ENCODE peak calls at places on chromosome 13, in nine cellular contexts. R is aorta; W is tibial artery; E is CD8-positive, alpha-beta T cell; Q is left ventricle myocardium inferior; P is uterus; V is kidney; J is psoas muscle; O is cardiac muscle cell. K is an unnamed sample. For H3K9me3, the result is how much of the 10 kb centered on the place peaks cover.

GRCh38 chr13:65387743-65388347 is 1842.3 kb downstream of the PCDH9 start:
- DNase-seq in R (peak), W (no peak), E (no peak), Q (no peak), P (no peak), V (no peak), J (no peak), O (no peak), K (no peak)

GRCh38 chr13:94658926-94659649 is 53.3 kb downstream of the SOX21 start:
- DNase-seq in R (no peak), W (no peak), E (no peak), Q (no peak), P (no peak), V (no peak), J (no peak), O (no peak), K (no peak)

GRCh38 chr13:31090921-31091624 is 70.6 kb downstream of the HSPH1 start:
- DNase-seq in R (no peak), W (no peak), E (no peak), Q (no peak), P (no peak), V (no peak), J (no peak), O (peak), K (no peak)

GRCh38 chr13:97125051-97125809 is 96.9 kb upstream of the MBNL2 start:
- DNase-seq in R (no peak), W (peak), E (no peak), Q (no peak), P (peak), V (no peak), J (peak), O (peak), K (no peak)

GRCh38 chr13:113785051-113786010 is 26.3 kb downstream of the TMEM255B start:
- DNase-seq in R (no peak), W (no peak), E (no peak), Q (no peak), P (no peak), V (no peak), J (no peak), O (peak), K (no peak)

GRCh38 chr13:110442946-110443632 is 118.4 kb downstream of the RAB20 start:
- DNase-seq in R (no peak), W (no peak), E (no peak), Q (no peak), P (no peak), V (no peak), J (no peak), O (peak), K (no peak)

GRCh38 chr13:51643882-51644281 is 59.6 kb downstream of the WDFY2 start:
- DNase-seq in R (no peak), W (no peak), E (no peak), Q (no peak), P (no peak), V (no peak), J (no peak), O (peak), K (no peak)

GRCh38 chr13:113297370-113297871 is 382 bp downstream of the LAMP1 start:
- DNase-seq in R (no peak), W (no peak), E (peak), Q (no peak), P (no peak), V (peak), J (no peak), O (no peak), K (peak)

GRCh38 chr13:65236841-65237418 is 1993.2 kb downstream of the PCDH9 start:
- DNase-seq in R (no peak), W (no peak), E (no peak), Q (no peak), P (no peak), V (no peak), J (no peak), O (no peak), K (no peak)

GRCh38 chr13:51724721-51725120 is 79.2 kb downstream of the DHRS12 start:
- DNase-seq in R (no peak), W (no peak), E (no peak), Q (no peak), P (no peak), V (no peak), J (no peak), O (no peak), K (no peak)

DNA sequence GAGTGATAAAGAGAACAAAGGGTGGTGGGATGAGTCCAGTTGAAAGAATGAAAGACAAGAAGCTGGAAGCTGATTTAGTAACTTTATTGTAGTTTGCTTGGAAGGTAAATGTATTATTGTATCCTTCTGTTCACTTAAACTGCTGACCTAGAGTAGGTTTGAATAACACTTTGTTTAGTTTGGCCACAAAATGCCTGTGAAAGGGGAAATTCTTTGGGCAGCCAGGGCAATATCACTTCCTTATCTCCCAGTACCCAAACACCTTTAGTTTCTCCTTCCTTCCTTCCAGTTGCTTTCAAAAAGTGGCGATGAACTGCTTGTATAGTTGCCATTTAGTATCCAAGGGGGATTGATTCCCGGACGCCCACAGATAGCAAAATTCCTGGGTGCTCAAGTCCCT is 120.1 kb downstream of the PAN3 start:
- DNase-seq in R (no peak), W (no peak), E (no peak), Q (no peak), P (no peak), V (no peak), J (no peak), O (no peak), K (no peak)
- H3K9me3 ChIP-seq in R (under half), W (under half), E (under half), Q (under half), P (under half), V (under half), J (under half), O (under half), K (under half)

DNA sequence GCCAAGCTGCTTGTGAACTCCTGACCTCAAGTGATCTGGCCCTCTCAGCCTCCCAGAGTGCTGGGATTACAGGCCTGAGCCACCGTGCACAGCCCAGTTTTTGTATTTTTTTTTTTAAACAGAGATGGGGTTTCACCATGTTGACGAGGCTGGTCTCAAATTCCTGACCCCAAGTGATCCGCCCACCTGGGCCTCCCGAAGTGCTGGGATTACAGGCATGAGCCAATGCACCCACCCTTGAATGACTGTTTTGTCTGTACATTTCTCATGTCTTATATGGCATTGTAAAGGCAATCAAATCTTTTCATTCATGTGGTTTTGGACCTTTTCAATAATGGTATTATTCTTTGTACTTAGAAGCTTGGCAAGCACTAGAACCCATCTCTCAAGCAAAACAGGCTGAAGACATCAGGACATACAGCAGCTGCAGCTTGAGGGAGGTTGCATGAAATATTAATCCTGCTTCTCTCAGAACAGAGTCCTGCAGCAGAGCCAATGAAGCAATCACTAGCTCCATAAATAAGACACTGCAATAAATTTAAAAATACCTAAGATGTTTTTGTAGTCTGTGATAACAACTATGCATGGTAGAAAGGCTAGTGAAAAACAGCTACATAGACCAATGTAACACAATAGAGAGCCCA is 209.9 kb downstream of the TUBA3C start:
- DNase-seq in R (no peak), W (no peak), E (no peak), Q (no peak), P (no peak), V (no peak), J (no peak), O (no peak), K (no peak)
- H3K9me3 ChIP-seq in R (under half), W (under half), E (under half), Q (under half), P (under half), V (under half), J (under half), O (under half), K (under half)

DNA sequence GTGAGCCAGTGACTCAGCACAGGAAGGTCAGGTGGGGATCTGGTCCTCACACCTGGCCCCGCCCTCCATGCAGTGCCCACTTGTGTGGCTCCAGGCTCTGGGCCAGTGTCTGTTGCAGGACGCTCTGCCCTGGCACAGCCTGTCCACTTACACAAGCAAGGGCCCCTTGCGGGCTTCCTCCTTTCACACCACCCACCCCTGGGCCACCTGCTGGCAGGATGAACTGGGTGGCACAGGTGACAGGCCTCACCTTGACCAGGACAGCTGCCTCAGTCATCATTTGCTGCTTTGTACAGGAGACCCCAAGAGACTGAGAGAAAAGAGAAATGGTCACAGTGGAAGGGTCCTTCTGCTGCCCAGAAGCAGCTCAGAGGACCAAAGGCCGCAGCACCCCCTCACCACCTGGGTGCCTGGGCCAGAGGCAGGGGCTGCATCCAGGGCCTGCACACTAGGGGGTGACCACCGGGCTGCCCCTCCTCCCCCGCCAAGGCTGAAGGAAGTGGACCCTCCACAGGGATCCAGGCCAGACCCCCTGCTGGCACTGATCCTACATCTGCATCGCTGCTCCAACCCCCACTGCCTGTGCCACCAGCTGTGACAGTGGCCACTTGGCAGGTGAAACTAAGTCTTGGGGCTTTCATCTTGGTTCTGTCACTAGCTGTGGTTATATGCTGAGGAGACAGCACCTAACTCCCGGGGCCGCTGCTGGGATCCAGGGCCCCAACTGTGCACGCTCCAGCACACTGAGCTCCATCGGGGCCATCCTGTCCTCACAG is 110.3 kb downstream of the TUBA3C start:
- DNase-seq in R (peak), W (no peak), E (no peak), Q (no peak), P (no peak), V (no peak), J (no peak), O (no peak), K (no peak)
- H3K9me3 ChIP-seq in R (under half), W (under half), E (under half), Q (under half), P (under half), V (under half), J (under half), O (under half), K (under half)

GRCh38 chr13:49020940-49021548 is 45.3 kb downstream of the FNDC3A start:
- DNase-seq in R (no peak), W (no peak), E (no peak), Q (no peak), P (no peak), V (no peak), J (no peak), O (peak), K (no peak)
- H3K9me3 ChIP-seq in R (under half), W (under half), E (under half), Q (under half), P (under half), V (under half), J (under half), O (under half), K (under half)

GRCh38 chr13:61010358-61010757 is 405.3 kb downstream of the PCDH20 start:
- DNase-seq in R (no peak), W (no peak), E (no peak), Q (no peak), P (no peak), V (no peak), J (no peak), O (no peak), K (no peak)
- H3K9me3 ChIP-seq in R (under half), W (under half), E (under half), Q (under half), P (under half), V (under half), J (under half), O (under half), K (under half)

DNA sequence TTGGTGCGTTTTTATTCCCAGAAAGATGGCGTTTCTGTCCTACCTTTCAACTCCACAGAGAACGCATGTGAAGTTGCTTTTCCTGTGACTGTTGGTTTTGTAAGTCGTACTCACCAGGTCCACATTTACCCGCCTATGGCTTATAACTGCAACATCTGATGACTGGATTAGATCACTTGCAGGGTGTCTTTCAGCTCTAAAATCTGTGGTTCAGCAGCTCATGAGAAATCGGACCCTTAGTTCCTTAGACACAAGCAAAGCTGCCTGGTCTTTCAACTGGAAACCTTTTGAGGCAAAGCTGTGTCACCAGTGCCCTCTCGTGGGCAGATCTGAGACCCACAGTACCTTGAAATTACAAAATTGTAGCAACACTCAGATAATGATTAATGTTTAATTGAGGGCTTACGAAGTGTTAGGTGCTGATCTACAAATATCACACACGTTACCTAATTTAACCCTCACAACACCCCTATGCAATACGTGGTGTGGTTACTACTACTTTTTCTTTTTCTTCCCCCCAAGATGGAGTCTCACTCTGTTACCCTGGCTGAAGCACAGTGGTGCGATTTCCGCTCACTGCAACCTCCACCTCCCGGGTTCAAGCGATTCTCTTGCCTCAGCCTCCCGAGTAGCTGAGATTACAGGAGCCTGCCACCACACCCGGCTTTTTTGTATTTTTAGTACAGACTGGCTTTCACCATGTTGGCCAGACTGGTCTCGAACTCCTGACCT is 65.4 kb downstream of the RUBCNL start:
- DNase-seq in R (peak), W (no peak), E (peak), Q (peak), P (peak), V (no peak), J (peak), O (peak), K (peak)
- H3K9me3 ChIP-seq in R (under half), W (under half), E (under half), Q (under half), P (under half), V (under half), J (under half), O (under half), K (under half)

K was measured in T-helper 17 cell.